ENCODE peak calls at places on chromosomes 4 and X, in ten cellular contexts. A is cardiac fibroblast; V is Kasumi-1; Q is fibroblast of gingiva; Y is Right ventricle myocardium inferior; J is A549; B is stimulated activated CD4-positive, alpha-beta T cell treated with anti-CD3 and anti-CD28 coated beads, Interleukin-4, amount 100 ng/mL, for 1 hour; E is right cardiac atrium; R is GM12864; W is OCI-LY7. H is an unnamed sample.

GRCh38 chr4:147136783-147137182 is 191.1 kb upstream of the TTC29 start:
- DNase-seq in A (peak), V (no peak), Q (no peak), Y (no peak), J (no peak), B (no peak), E (no peak), R (no peak), W (no peak), H (no peak)

GRCh38 chr4:159363376-159363775 is 260.5 kb downstream of the RAPGEF2 start:
- DNase-seq in A (no peak), V (no peak), Q (no peak), Y (no peak), J (no peak), B (no peak), E (no peak), R (no peak), W (no peak), H (no peak)

GRCh38 chr4:25081866-25082471 is 51.2 kb upstream of the LGI2 start:
- DNase-seq in A (no peak), V (no peak), Q (no peak), Y (no peak), J (no peak), B (no peak), E (no peak), R (no peak), W (no peak), H (no peak)

GRCh38 chrX:123340691-123341090 is 156.6 kb downstream of the GRIA3 start:
- DNase-seq in A (no peak), V (no peak), Q (peak), Y (no peak), J (peak), B (no peak), E (peak), R (no peak), W (no peak), H (no peak)

GRCh38 chr4:3252831-3253641 is 4.1 kb downstream of the MSANTD1 start:
- DNase-seq in A (no peak), V (no peak), Q (no peak), Y (peak), J (no peak), B (no peak), E (peak), R (no peak), W (no peak), H (no peak)

GRCh38 chr4:173307778-173308177 is 26.4 kb downstream of the HMGB2 start:
- DNase-seq in A (no peak), V (no peak), Q (no peak), Y (no peak), J (no peak), B (no peak), E (no peak), R (no peak), W (no peak), H (no peak)

GRCh38 chrX:44344687-44345086 is 1.2 kb upstream of the EFHC2 start:
- DNase-seq in A (no peak), V (peak), Q (no peak), Y (no peak), J (no peak), B (no peak), E (no peak), R (no peak), W (no peak), H (no peak)

GRCh38 chr4:89263265-89263664 is 44.3 kb downstream of the GPRIN3 start:
- DNase-seq in A (no peak), V (no peak), Q (no peak), Y (peak), J (no peak), B (no peak), E (no peak), R (no peak), W (no peak), H (no peak)

GRCh38 chr4:38735870-38736269 is 46.9 kb downstream of the TLR10 start:
- DNase-seq in A (no peak), V (no peak), Q (no peak), Y (no peak), J (no peak), B (no peak), E (no peak), R (no peak), W (no peak), H (no peak)

GRCh38 chr4:74504212-74504611 is 59.3 kb downstream of the AREG start:
- DNase-seq in A (peak), V (no peak), Q (peak), Y (no peak), J (no peak), B (no peak), E (no peak), R (no peak), W (no peak), H (no peak)

GRCh38 chr4:6573986-6574746 is 823 bp upstream of the MAN2B2 start:
- DNase-seq in A (no peak), V (no peak), Q (no peak), Y (peak), J (no peak), B (no peak), E (no peak), R (no peak), W (peak), H (no peak)

GRCh38 chrX:139049455-139049854 is 337.9 kb upstream of the FGF13 start:
- DNase-seq in A (no peak), V (no peak), Q (no peak), Y (no peak), J (no peak), B (no peak), E (no peak), R (no peak), W (no peak), H (no peak)

GRCh38 chr4:107564326-107564725 is 155.7 kb downstream of the PAPSS1 start:
- DNase-seq in A (peak), V (no peak), Q (no peak), Y (no peak), J (no peak), B (no peak), E (no peak), R (no peak), W (no peak), H (no peak)

GRCh38 chrX:140762061-140762460 is 52.5 kb downstream of the LINC00632 start:
- DNase-seq in A (peak), V (peak), Q (peak), Y (no peak), J (peak), B (peak), E (no peak), R (no peak), W (peak), H (peak)

GRCh38 chr4:2250764-2251072 is 8.8 kb upstream of the HAUS3 start:
- DNase-seq in A (no peak), V (no peak), Q (no peak), Y (no peak), J (no peak), B (no peak), E (no peak), R (no peak), W (no peak), H (no peak)

GRCh38 chr4:180057891-180058643 is 2185.1 kb upstream of the TENM3 start:
- DNase-seq in A (peak), V (no peak), Q (no peak), Y (peak), J (peak), B (no peak), E (peak), R (no peak), W (no peak), H (no peak)

GRCh38 chrX:1535241-1536041 is 1.5 kb downstream of the P2RY8 start:
- DNase-seq in A (no peak), V (peak), Q (no peak), Y (no peak), J (no peak), B (peak), E (no peak), R (no peak), W (peak), H (no peak)

GRCh38 chr4:3767569-3768288 is 1.5 kb downstream of the ADRA2C start:
- DNase-seq in A (no peak), V (no peak), Q (no peak), Y (no peak), J (peak), B (no peak), E (no peak), R (no peak), W (no peak), H (no peak)

GRCh38 chr4:184398741-184399504 is 75.4 kb downstream of the IRF2 start:
- DNase-seq in A (no peak), V (no peak), Q (no peak), Y (no peak), J (no peak), B (no peak), E (peak), R (no peak), W (no peak), H (no peak)

GRCh38 chr4:107133965-107134364 is 97.9 kb upstream of the DKK2 start:
- DNase-seq in A (no peak), V (no peak), Q (no peak), Y (no peak), J (no peak), B (no peak), E (no peak), R (no peak), W (no peak), H (no peak)

GRCh38 chr4:97453186-97453585 is 690.1 kb downstream of the STPG2 start:
- DNase-seq in A (no peak), V (no peak), Q (no peak), Y (no peak), J (no peak), B (no peak), E (peak), R (no peak), W (no peak), H (no peak)

GRCh38 chrX:136899206-136899605 is 18.7 kb upstream of the RBMX start:
- DNase-seq in A (peak), V (no peak), Q (peak), Y (no peak), J (no peak), B (no peak), E (no peak), R (no peak), W (no peak), H (no peak)

GRCh38 chr4:7291372-7292135 is 99.2 kb downstream of the SORCS2 start:
- DNase-seq in A (peak), V (no peak), Q (peak), Y (peak), J (no peak), B (no peak), E (peak), R (no peak), W (no peak), H (no peak)

GRCh38 chr4:17276821-17277220 is 235.1 kb downstream of the QDPR start:
- DNase-seq in A (peak), V (no peak), Q (peak), Y (no peak), J (no peak), B (no peak), E (peak), R (no peak), W (no peak), H (no peak)

GRCh38 chrX:76555816-76556215 is 128.3 kb downstream of the MAGEE1 start:
- DNase-seq in A (peak), V (peak), Q (no peak), Y (no peak), J (peak), B (no peak), E (no peak), R (peak), W (peak), H (no peak)

GRCh38 chr4:86302242-86302641 is 57.6 kb downstream of the MAPK10 start:
- DNase-seq in A (peak), V (no peak), Q (no peak), Y (peak), J (no peak), B (no peak), E (peak), R (no peak), W (no peak), H (peak)

GRCh38 chr4:41154814-41155177 is 59.5 kb downstream of the APBB2 start:
- DNase-seq in A (no peak), V (no peak), Q (peak), Y (no peak), J (peak), B (no peak), E (no peak), R (no peak), W (no peak), H (no peak)

H was measured in prostate gland.